ENCODE peak calls at places on chromosomes 11 and 22, in nine cellular contexts. H, D, O, G, X, B, K, N and C are unnamed samples. For H3K27me3, the result is how much of the 10 kb centered on the place peaks cover.

GRCh38 chr11:117509543-117509942 is 181.9 kb downstream of the CEP164 start:
- DNase-seq in H (no peak), D (no peak), O (no peak), G (no peak), X (no peak), B (no peak), K (no peak), N (no peak), C (no peak)

GRCh38 chr11:33507967-33508366 is 192.7 kb downstream of the C11orf91 start:
- DNase-seq in H (no peak), D (no peak), O (no peak), G (no peak), X (peak), B (peak), K (peak), N (no peak), C (no peak)

GRCh38 chr11:28459912-28460311 is 351.7 kb downstream of the METTL15 start:
- DNase-seq in H (no peak), D (no peak), O (no peak), G (no peak), X (no peak), B (no peak), K (no peak), N (no peak), C (no peak)

GRCh38 chr22:44045171-44045570 is 21.1 kb downstream of the PARVB start:
- DNase-seq in H (no peak), D (no peak), O (no peak), G (no peak), X (no peak), B (peak), K (no peak), N (no peak), C (no peak)

GRCh38 chr22:26169312-26170111 is at the start of gene SEZ6L:
- DNase-seq in H (no peak), D (no peak), O (no peak), G (peak), X (peak), B (no peak), K (peak), N (no peak), C (no peak)

GRCh38 chr11:77213589-77214428 is 85.8 kb downstream of the MYO7A start:
- DNase-seq in H (no peak), D (no peak), O (no peak), G (no peak), X (no peak), B (no peak), K (peak), N (no peak), C (no peak)

GRCh38 chr22:46625113-46625842 is 5.1 kb downstream of the GRAMD4 start:
- DNase-seq in H (no peak), D (no peak), O (no peak), G (no peak), X (no peak), B (no peak), K (peak), N (no peak), C (no peak)

GRCh38 chr22:44182591-44183588 is 2.2 kb downstream of the PARVG start:
- DNase-seq in H (peak), D (no peak), O (peak), G (peak), X (no peak), B (no peak), K (no peak), N (no peak), C (peak)

GRCh38 chr22:17512960-17513359 is 50.3 kb upstream of the SLC25A18 start:
- DNase-seq in H (no peak), D (no peak), O (no peak), G (no peak), X (no peak), B (no peak), K (no peak), N (no peak), C (no peak)

GRCh38 chr22:33274214-33274828 is 216.1 kb upstream of the SYN3 start:
- DNase-seq in H (no peak), D (no peak), O (no peak), G (no peak), X (peak), B (no peak), K (peak), N (no peak), C (peak)

GRCh38 chr22:32717337-32718240 is 83.9 kb upstream of the TIMP3 start:
- DNase-seq in H (no peak), D (no peak), O (no peak), G (peak), X (no peak), B (peak), K (no peak), N (no peak), C (no peak)

GRCh38 chr11:68009391-68010000 is 631 bp upstream of the ALDH3B1 start:
- DNase-seq in H (no peak), D (peak), O (no peak), G (no peak), X (no peak), B (peak), K (no peak), N (no peak), C (peak)

GRCh38 chr11:128190312-128190711 is 397.0 kb downstream of the ETS1 start:
- DNase-seq in H (no peak), D (no peak), O (peak), G (no peak), X (no peak), B (no peak), K (no peak), N (no peak), C (no peak)

GRCh38 chr22:26797910-26798309 is 140.5 kb downstream of the MIAT start:
- DNase-seq in H (no peak), D (no peak), O (no peak), G (no peak), X (peak), B (no peak), K (peak), N (no peak), C (no peak)

GRCh38 chr11:44680982-44681597 is 45.7 kb upstream of the TSPAN18 start:
- DNase-seq in H (peak), D (no peak), O (peak), G (no peak), X (peak), B (no peak), K (peak), N (no peak), C (no peak)

GRCh38 chr11:120057595-120058581 is 80.0 kb downstream of the TRIM29 start:
- DNase-seq in H (no peak), D (no peak), O (no peak), G (no peak), X (peak), B (no peak), K (peak), N (no peak), C (no peak)

GRCh38 chr22:41469218-41469851 is 418 bp downstream of the ACO2 start:
- DNase-seq in H (no peak), D (no peak), O (no peak), G (no peak), X (peak), B (no peak), K (peak), N (no peak), C (no peak)

GRCh38 chr11:34308821-34309585 is 48.8 kb downstream of the ABTB2 start:
- DNase-seq in H (no peak), D (no peak), O (no peak), G (no peak), X (no peak), B (no peak), K (no peak), N (no peak), C (no peak)

GRCh38 chr11:90213322-90213721 is 9.5 kb downstream of the CHORDC1 start:
- DNase-seq in H (no peak), D (no peak), O (no peak), G (no peak), X (no peak), B (no peak), K (no peak), N (no peak), C (no peak)

GRCh38 chr22:27919943-27920755 is 1.1 kb upstream of the PITPNB start:
- DNase-seq in H (no peak), D (peak), O (no peak), G (peak), X (peak), B (peak), K (peak), N (no peak), C (no peak)

GRCh38 chr11:90947930-90948329 is 725.1 kb upstream of the CHORDC1 start:
- DNase-seq in H (no peak), D (no peak), O (no peak), G (no peak), X (peak), B (no peak), K (no peak), N (no peak), C (no peak)

GRCh38 chr11:62256281-62256680 is 13.7 kb upstream of the SCGB2A2 start:
- DNase-seq in H (no peak), D (no peak), O (no peak), G (no peak), X (no peak), B (no peak), K (no peak), N (no peak), C (no peak)

GRCh38 chr11:62552465-62552782 is 5.8 kb upstream of the AHNAK start:
- DNase-seq in H (no peak), D (no peak), O (no peak), G (no peak), X (peak), B (peak), K (peak), N (no peak), C (no peak)

GRCh38 chr11:120520091-120520822 is 8.7 kb downstream of the GRIK4 start:
- DNase-seq in H (no peak), D (no peak), O (no peak), G (no peak), X (no peak), B (no peak), K (no peak), N (no peak), C (no peak)

GRCh38 chr11:11993814-11994213 is 14.6 kb downstream of the DKK3 start:
- DNase-seq in H (no peak), D (no peak), O (no peak), G (no peak), X (peak), B (peak), K (no peak), N (no peak), C (no peak)

GRCh38 chr11:125373426-125374391 is 122.4 kb downstream of the FEZ1 start:
- DNase-seq in H (no peak), D (no peak), O (no peak), G (peak), X (peak), B (peak), K (no peak), N (peak), C (no peak)

DNA sequence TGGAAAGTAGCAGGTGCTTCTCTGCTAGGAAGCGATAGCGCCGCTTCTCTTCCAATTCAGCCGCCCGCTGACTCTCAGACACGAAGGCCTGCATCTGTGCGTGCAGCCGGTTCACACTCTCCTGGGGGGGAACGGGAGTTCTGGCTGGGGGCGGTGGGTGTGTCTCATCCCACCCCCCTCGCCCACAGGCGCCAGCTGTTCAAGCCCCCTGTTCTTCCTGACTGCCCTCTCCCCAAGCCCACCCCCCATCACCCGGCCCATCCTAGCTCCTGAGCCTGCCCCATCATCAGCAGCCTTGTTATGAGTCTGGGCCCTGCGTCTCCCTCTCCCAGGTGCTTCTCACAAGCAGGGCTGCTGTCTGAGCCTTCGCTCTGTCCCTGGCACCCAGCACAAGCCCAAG is 13.1 kb upstream of the SLC16A8 start:
- DNase-seq in H (no peak), D (no peak), O (no peak), G (no peak), X (no peak), B (no peak), K (peak), N (no peak), C (no peak)
- H3K4me3 ChIP-seq in H (no peak), D (no peak), O (no peak), G (no peak), X (no peak), B (no peak), K (peak), N (no peak), C (no peak)

GRCh38 chr11:61173456-61173855 is 12.2 kb upstream of the VPS37C start:
- DNase-seq in H (no peak), D (no peak), O (no peak), G (no peak), X (no peak), B (peak), K (peak), N (no peak), C (no peak)

GRCh38 chr11:61171907-61172306 is 10.7 kb upstream of the VPS37C start:
- DNase-seq in H (no peak), D (no peak), O (no peak), G (no peak), X (no peak), B (no peak), K (no peak), N (no peak), C (no peak)

GRCh38 chr11:61174275-61174674 is 13.0 kb upstream of the VPS37C start:
- DNase-seq in H (no peak), D (no peak), O (no peak), G (no peak), X (no peak), B (no peak), K (no peak), N (no peak), C (no peak)

GRCh38 chr11:61172353-61172752 is 11.1 kb upstream of the VPS37C start:
- DNase-seq in H (no peak), D (no peak), O (no peak), G (no peak), X (no peak), B (no peak), K (peak), N (no peak), C (no peak)

DNA sequence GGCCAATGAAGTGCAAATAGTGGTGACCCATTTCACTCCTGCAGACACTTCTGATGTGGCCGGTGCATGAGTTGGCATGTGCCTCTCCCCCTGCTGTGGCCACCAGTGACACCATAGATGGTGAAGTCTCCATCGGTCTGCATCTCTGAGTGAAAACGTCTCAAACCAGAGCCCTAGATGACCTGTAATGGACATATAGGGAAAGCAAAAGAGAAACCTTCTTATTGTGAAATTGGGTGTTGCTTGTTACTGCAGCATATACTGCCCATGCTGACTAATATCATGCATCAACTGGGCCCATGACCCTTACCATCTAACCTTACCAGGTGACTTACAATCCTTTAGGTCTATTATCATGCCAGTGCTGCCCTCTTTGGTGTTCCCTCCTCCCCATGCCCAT is 11.7 kb upstream of the VPS37C start:
- DNase-seq in H (no peak), D (no peak), O (no peak), G (no peak), X (no peak), B (no peak), K (no peak), N (no peak), C (no peak)
- H3K27me3 ChIP-seq in H (under half), D (under half), O (under half), G (under half), X (under half), B (half or more), K (under half), N (under half), C (under half)

GRCh38 chr11:35524780-35525179 is 636 bp downstream of the PAMR1 start:
- DNase-seq in H (no peak), D (no peak), O (no peak), G (no peak), X (no peak), B (peak), K (no peak), N (no peak), C (no peak)

GRCh38 chr11:35523861-35524260 is 1.6 kb downstream of the PAMR1 start:
- DNase-seq in H (no peak), D (no peak), O (no peak), G (no peak), X (no peak), B (no peak), K (no peak), N (no peak), C (no peak)

GRCh38 chr11:35525501-35526175 is at the start of gene PAMR1:
- DNase-seq in H (no peak), D (peak), O (no peak), G (peak), X (peak), B (peak), K (peak), N (no peak), C (no peak)

GRCh38 chr11:35523351-35523768 is 2.1 kb downstream of the PAMR1 start:
- DNase-seq in H (no peak), D (no peak), O (no peak), G (no peak), X (no peak), B (peak), K (no peak), N (no peak), C (no peak)

GRCh38 chr11:35526370-35526792 is 965 bp upstream of the PAMR1 start:
- DNase-seq in H (no peak), D (no peak), O (no peak), G (no peak), X (peak), B (peak), K (peak), N (no peak), C (no peak)
- H3K4me3 ChIP-seq in H (no peak), D (no peak), O (no peak), G (no peak), X (no peak), B (no peak), K (peak), N (no peak), C (no peak)

GRCh38 chr22:39920134-39920743 is 19.4 kb downstream of the GRAP2 start:
- DNase-seq in H (no peak), D (no peak), O (no peak), G (no peak), X (no peak), B (no peak), K (no peak), N (no peak), C (peak)
- H3K27me3 ChIP-seq in H (under half), D (under half), O (under half), G (under half), X (under half), B (half or more), K (under half), N (under half), C (under half)

GRCh38 chr11:35394941-35395340 is 24.4 kb downstream of the SLC1A2 start:
- DNase-seq in H (no peak), D (no peak), O (no peak), G (no peak), X (no peak), B (no peak), K (no peak), N (no peak), C (no peak)
- H3K4me3 ChIP-seq in H (no peak), D (no peak), O (no peak), G (no peak), X (no peak), B (no peak), K (no peak), N (no peak), C (no peak)